ENCODE peak calls at places on chromosomes 6 and 20, in ten cellular contexts. O, Y, U, I, J, Z, X, Q, V and E are unnamed samples.

GRCh38 chr6:157711060-157711459 is 112.0 kb upstream of the SNX9 start:
- DNase-seq in X (peak; percentile 8), V (no peak), Q (no peak), Z (no peak), Y (no peak), O (no peak), J (no peak), U (no peak), I (no peak), E (no peak)

GRCh38 chr6:41092421-41093140 is 19.8 kb downstream of the NFYA start:
- DNase-seq in Y (no peak), V (no peak), O (no peak), Q (peak; percentile 16), Z (no peak), I (no peak), X (peak; percentile 47), J (no peak), U (peak; percentile 63), E (peak; percentile 58)

GRCh38 chr6:22149501-22150490 is 147.0 kb downstream of the PRL start:
- DNase-seq in Q (peak; percentile 66), O (no peak), J (no peak), Y (peak; percentile 54), V (no peak), U (peak; percentile 74), Z (peak; percentile 32), X (peak; percentile 8), I (no peak), E (peak; percentile 55)

GRCh38 chr20:5835234-5835845 is 85.1 kb downstream of the SHLD1 start:
- DNase-seq in J (peak; percentile 52), V (no peak), X (peak; percentile 48), U (peak; percentile 37), I (peak; percentile 37), Q (peak; percentile 61), Y (no peak), O (no peak), Z (peak; percentile 31), E (peak; percentile 73)

GRCh38 chr6:120493483-120493882 is 840.8 kb downstream of the TBC1D32 start:
- DNase-seq in O (no peak), Z (no peak), Q (no peak), V (no peak), X (no peak), U (no peak), Y (no peak), I (no peak), J (no peak), E (no peak)

GRCh38 chr20:21515300-21516179 is 1.7 kb upstream of the NKX2-2 start:
- DNase-seq in I (no peak), O (no peak), Y (no peak), J (no peak), V (no peak), Q (no peak), Z (no peak), U (no peak), X (no peak), E (no peak)

GRCh38 chr6:72525821-72526550 is 95.9 kb upstream of the KCNQ5 start:
- DNase-seq in Q (peak; percentile 83), Y (no peak), X (peak; percentile 11), Z (no peak), O (no peak), J (no peak), I (peak; percentile 15), V (no peak), U (peak; percentile 41), E (no peak)

GRCh38 chr6:45624228-45624627 is 246.5 kb upstream of the SUPT3H start:
- DNase-seq in Q (no peak), J (no peak), Z (no peak), X (no peak), Y (no peak), U (no peak), I (no peak), V (no peak), O (no peak), E (no peak)

GRCh38 chr20:50412069-50412468 is 98.1 kb upstream of the PTPN1 start:
- DNase-seq in O (no peak), Z (no peak), Y (no peak), X (no peak), V (no peak), J (no peak), Q (no peak), I (no peak), U (no peak), E (peak; percentile 34)

GRCh38 chr6:45647341-45648138 is 269.8 kb upstream of the SUPT3H start:
- DNase-seq in U (no peak), Y (no peak), X (no peak), J (no peak), V (no peak), O (no peak), I (no peak), Q (no peak), Z (no peak), E (no peak)

DNA sequence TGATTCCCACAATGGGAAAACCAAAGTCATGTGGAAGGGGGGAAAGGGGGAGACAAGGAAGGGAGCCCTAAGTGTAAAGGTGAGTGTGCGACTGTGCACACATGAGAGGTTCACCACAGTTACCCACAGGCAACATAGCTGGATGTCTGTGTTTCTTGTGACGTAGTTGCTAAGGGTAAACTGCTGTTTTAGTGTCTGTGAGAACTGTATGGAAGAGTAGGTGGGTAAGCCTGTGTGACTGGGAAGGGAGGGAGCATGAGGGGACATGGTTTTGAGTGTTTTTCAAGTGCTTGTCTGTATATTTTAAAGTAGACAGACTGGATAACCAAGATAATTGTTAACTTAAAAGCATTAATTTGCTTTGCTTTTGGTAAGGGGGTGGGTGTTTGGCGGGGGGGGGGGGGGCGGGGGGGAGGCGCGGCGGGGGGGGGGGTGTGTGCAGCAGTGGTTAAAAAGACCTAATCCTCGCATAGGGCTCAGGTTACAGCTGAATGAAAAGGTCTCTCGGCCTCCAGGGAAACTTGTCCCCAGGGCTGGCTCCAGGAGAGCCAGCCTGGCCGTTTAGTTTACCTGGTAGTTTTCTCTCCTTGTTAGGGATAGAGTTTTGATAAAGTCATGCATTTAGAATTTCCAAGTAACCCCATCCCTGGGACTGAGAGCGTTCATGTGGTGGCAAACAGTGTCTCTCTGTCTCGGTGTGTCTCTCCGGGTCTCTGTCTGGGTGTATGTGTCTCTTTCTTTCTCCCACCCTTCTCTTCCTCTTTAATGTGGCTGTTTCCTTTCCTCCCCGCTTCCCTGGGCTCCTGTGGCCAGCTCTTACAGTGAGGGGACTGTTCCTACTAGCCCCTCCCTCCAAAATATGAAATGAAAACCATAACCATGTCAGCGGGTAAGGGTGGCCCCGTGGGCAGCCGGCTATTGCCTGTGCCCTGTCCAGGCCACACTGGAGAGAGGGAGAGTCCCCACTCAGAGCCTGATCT is 3.4 kb downstream of the SCUBE3 start:
- DNase-seq in U (peak; percentile 22), V (no peak), J (no peak), Y (no peak), Q (no peak), I (no peak), X (no peak), O (no peak), Z (no peak), E (peak; percentile 54)
- H3K4me3 ChIP-seq in U (peak overlapping the region; percentile 54), V (no peak overlapping the region), J (no peak overlapping the region), Y (no peak overlapping the region), Q (no peak overlapping the region), I (no peak overlapping the region), X (no peak overlapping the region), O (no peak overlapping the region), Z (no peak overlapping the region), E (no peak overlapping the region)

GRCh38 chr6:37006793-37007339 is 1.4 kb downstream of the FGD2 start:
- DNase-seq in O (no peak), X (no peak), U (peak; percentile 20), V (no peak), Z (no peak), Y (no peak), I (no peak), J (no peak), Q (peak; percentile 60), E (no peak)
- H3K4me3 ChIP-seq in O (no peak overlapping the region), X (no peak overlapping the region), U (no peak overlapping the region), V (peak overlapping the region; percentile 30), Z (peak overlapping the region; percentile 48), Y (no peak overlapping the region), I (no peak overlapping the region), J (no peak overlapping the region), Q (no peak overlapping the region), E (no peak overlapping the region)

GRCh38 chr20:53899351-53900167 is 170.8 kb downstream of the BCAS1 start:
- DNase-seq in X (peak; percentile 79), J (no peak), U (peak; percentile 43), I (no peak), O (peak; percentile 44), Q (peak; percentile 93), Y (peak; percentile 96), V (no peak), Z (no peak), E (no peak)

GRCh38 chr20:53900380-53900999 is 169.9 kb downstream of the BCAS1 start:
- DNase-seq in U (peak; percentile 59), J (no peak), O (no peak), Q (peak; percentile 98), I (no peak), X (peak; percentile 95), V (no peak), Z (no peak), Y (peak; percentile 67), E (no peak)

GRCh38 chr20:53901697-53902096 is 168.7 kb downstream of the BCAS1 start:
- DNase-seq in Y (no peak), I (no peak), O (no peak), J (no peak), Z (no peak), V (no peak), Q (no peak), U (no peak), X (no peak), E (peak; percentile 31)

GRCh38 chr20:53902968-53903651 is 167.3 kb downstream of the BCAS1 start:
- DNase-seq in U (no peak), Z (no peak), J (no peak), V (no peak), O (no peak), I (no peak), Q (no peak), Y (no peak), X (peak; percentile 23), E (no peak)

DNA sequence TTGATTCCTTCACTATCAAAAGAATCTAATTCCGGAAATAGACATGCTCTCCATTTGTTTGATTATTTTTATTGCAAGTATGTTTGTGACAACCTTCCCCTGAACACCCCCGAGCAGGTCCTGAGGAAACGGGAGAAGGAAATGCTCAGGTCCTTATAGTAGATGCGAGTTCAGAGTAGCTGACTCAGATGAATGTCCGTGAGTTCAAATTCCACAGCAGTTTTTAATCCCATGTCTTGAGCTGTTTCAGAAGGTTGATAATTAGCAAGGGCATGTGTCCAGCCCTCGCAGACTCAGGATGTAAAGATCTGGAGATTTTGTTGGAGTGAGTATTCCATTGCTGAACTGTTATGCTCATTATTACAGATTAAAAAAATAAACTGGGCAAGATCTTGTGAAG is 169.3 kb downstream of the BCAS1 start:
- DNase-seq in Y (peak; percentile 77), I (no peak), Z (no peak), X (peak; percentile 81), V (no peak), Q (peak; percentile 91), O (no peak), U (peak; percentile 68), J (no peak), E (no peak)
- H3K4me3 ChIP-seq in Y (no peak overlapping the region), I (no peak overlapping the region), Z (no peak overlapping the region), X (no peak overlapping the region), V (no peak overlapping the region), Q (no peak overlapping the region), O (no peak overlapping the region), U (peak overlapping the region; percentile 17), J (no peak overlapping the region), E (no peak overlapping the region)

DNA sequence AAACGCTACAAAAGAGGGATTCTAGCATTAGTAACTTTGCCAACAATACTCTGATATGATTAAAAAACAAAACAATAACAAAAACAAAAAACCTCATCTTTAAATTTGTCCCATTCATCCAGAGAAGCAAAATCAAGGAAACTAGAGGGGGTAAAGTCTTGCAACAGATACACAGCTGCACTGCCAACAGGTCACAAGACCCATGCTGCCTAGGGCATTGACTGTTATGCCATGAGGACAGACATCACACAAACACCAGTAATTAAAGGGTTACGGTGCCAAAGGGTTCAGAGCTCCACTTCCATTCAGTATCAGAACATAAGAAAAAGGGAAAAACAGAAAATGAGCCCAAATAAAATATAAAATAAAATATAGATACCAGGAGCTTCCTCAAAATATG is 1.6 kb downstream of the TBC1D20 start:
- DNase-seq in Q (peak; percentile 12), O (peak; percentile 46), J (no peak), Y (no peak), Z (no peak), X (peak; percentile 45), U (peak; percentile 67), V (peak; percentile 55), I (no peak), E (peak; percentile 23)
- H3K4me3 ChIP-seq in Q (peak overlapping the region; percentile 84), O (no peak overlapping the region), J (no peak overlapping the region), Y (peak overlapping the region; percentile 9), Z (peak overlapping the region; percentile 93), X (peak overlapping the region; percentile 83), U (peak overlapping the region; percentile 99), V (no peak overlapping the region), I (peak overlapping the region; percentile 80), E (no peak overlapping the region)